ENCODE peak calls at places on chromosomes 3 and 15, in ten cellular contexts. C is fibroblast of lung, U is IMR-90, F is ovary, M is prostate gland, V is MG63, K is tibial artery, L is lung, O is thoracic aorta, N is Karpas-422. S is an unnamed sample.

GRCh38 chr3:169668081-169668956 is 4.8 kb upstream of the MECOM start:
- DNase-seq in F (no peak), M (peak; percentile 38), L (no peak), N (no peak), O (no peak), U (peak; percentile 18), V (peak; percentile 51), K (no peak), C (peak; percentile 53), S (peak; percentile 53)

GRCh38 chr3:134325106-134325705 is 49.0 kb downstream of the AMOTL2 start:
- DNase-seq in K (no peak), O (no peak), M (no peak), N (no peak), C (no peak), V (no peak), U (no peak), L (no peak), F (no peak), S (no peak)

GRCh38 chr3:126548556-126549466 is 9.9 kb downstream of the C3orf22 start:
- DNase-seq in C (no peak), O (no peak), M (no peak), N (no peak), V (no peak), U (no peak), L (no peak), K (peak; percentile 44), F (no peak), S (no peak)

GRCh38 chr3:98109789-98110188 is 20.7 kb upstream of the OR5H1 start:
- DNase-seq in F (no peak), U (no peak), K (no peak), N (no peak), O (no peak), C (no peak), M (no peak), V (no peak), L (no peak), S (no peak)

GRCh38 chr15:54026891-54027290 is 48.6 kb downstream of the UNC13C start:
- DNase-seq in C (no peak), U (no peak), V (no peak), F (no peak), M (no peak), L (no peak), N (no peak), O (no peak), K (no peak), S (peak; percentile 11)

GRCh38 chr15:58724471-58724870 is 25.0 kb downstream of the ADAM10 start:
- DNase-seq in C (peak; percentile 26), N (peak; percentile 84), M (no peak), U (peak; percentile 79), K (no peak), L (no peak), O (no peak), F (no peak), V (no peak), S (no peak)

GRCh38 chr15:57388199-57388863 is 12.0 kb downstream of the CGNL1 start:
- DNase-seq in V (no peak), U (no peak), L (no peak), C (no peak), O (no peak), N (no peak), F (no peak), K (no peak), M (no peak), S (no peak)

GRCh38 chr3:24042174-24042878 is 97.2 kb downstream of the NR1D2 start:
- DNase-seq in N (no peak), U (peak; percentile 58), V (no peak), K (no peak), O (no peak), M (peak; percentile 42), F (no peak), C (peak; percentile 80), L (no peak), S (no peak)

GRCh38 chr3:150763841-150764483 is 993 bp upstream of the SIAH2 start:
- DNase-seq in N (peak; percentile 79), F (peak; percentile 66), L (peak; percentile 69), C (peak; percentile 65), U (peak; percentile 54), K (peak; percentile 88), V (peak; percentile 80), M (peak; percentile 67), O (peak; percentile 27), S (peak; percentile 39)

GRCh38 chr3:150764607-150765366 is 1.8 kb upstream of the SIAH2 start:
- DNase-seq in M (no peak), L (no peak), N (peak; percentile 82), V (no peak), U (no peak), F (no peak), O (no peak), K (no peak), C (no peak), S (no peak)

GRCh38 chr3:150766742-150767141 is 3.8 kb upstream of the SIAH2 start:
- DNase-seq in O (no peak), C (no peak), N (no peak), V (no peak), M (no peak), K (no peak), F (no peak), L (no peak), U (no peak), S (no peak)

GRCh38 chr3:150763122-150763840 is at the start of gene SIAH2:
- DNase-seq in O (peak; percentile 70), K (peak; percentile 96), N (peak; percentile 97), L (peak; percentile 94), U (peak; percentile 93), C (peak; percentile 95), V (peak; percentile 97), F (peak; percentile 91), M (peak; percentile 94), S (peak; percentile 92)

GRCh38 chr3:150765949-150766720 is 3.2 kb upstream of the SIAH2 start:
- DNase-seq in N (peak; percentile 98), K (no peak), M (no peak), F (no peak), U (peak; percentile 78), V (no peak), C (no peak), L (no peak), O (no peak), S (peak; percentile 69)
- H3K27me3 ChIP-seq in N (no peaks in the 10 kb centered on the region), K (no peaks in the 10 kb centered on the region), M (no peaks in the 10 kb centered on the region), F (no peaks in the 10 kb centered on the region), U (no peaks in the 10 kb centered on the region), V (no peaks in the 10 kb centered on the region), C (no peaks in the 10 kb centered on the region), L (no peaks in the 10 kb centered on the region), O (no peaks in the 10 kb centered on the region), S (no peaks in the 10 kb centered on the region)

GRCh38 chr15:28178290-28178689 is 79.2 kb upstream of the OCA2 start:
- DNase-seq in O (no peak), L (no peak), U (no peak), C (no peak), K (no peak), M (no peak), F (no peak), N (no peak), V (no peak), S (no peak)
- H3K36me3 ChIP-seq in O (peaks cover 9% of the 10 kb centered on the region), L (peaks cover 32% of the 10 kb centered on the region), U (peaks cover 25% of the 10 kb centered on the region), C (peaks cover 6% of the 10 kb centered on the region), K (peaks cover 37% of the 10 kb centered on the region), M (no peaks in the 10 kb centered on the region), F (no peaks in the 10 kb centered on the region), N (peaks cover 16% of the 10 kb centered on the region), V (peaks cover 12% of the 10 kb centered on the region), S (peaks cover 4% of the 10 kb centered on the region)

GRCh38 chr3:59444293-59444671 is 394.5 kb upstream of the CFAP20DC start:
- DNase-seq in V (no peak), M (no peak), K (no peak), N (no peak), C (no peak), O (no peak), U (no peak), L (no peak), F (no peak), S (no peak)

GRCh38 chr3:59451041-59451763 is 401.4 kb upstream of the CFAP20DC start:
- DNase-seq in O (no peak), U (no peak), K (no peak), M (no peak), N (no peak), V (no peak), F (no peak), L (peak; percentile 34), C (no peak), S (peak; percentile 89)

GRCh38 chr3:59443618-59444292 is 393.9 kb upstream of the CFAP20DC start:
- DNase-seq in L (no peak), O (no peak), U (no peak), M (no peak), F (no peak), C (no peak), N (no peak), K (no peak), V (no peak), S (no peak)

GRCh38 chr3:59444676-59445075 is 394.9 kb upstream of the CFAP20DC start:
- DNase-seq in L (no peak), U (no peak), M (no peak), F (no peak), V (no peak), N (no peak), C (no peak), K (no peak), O (no peak), S (no peak)

DNA sequence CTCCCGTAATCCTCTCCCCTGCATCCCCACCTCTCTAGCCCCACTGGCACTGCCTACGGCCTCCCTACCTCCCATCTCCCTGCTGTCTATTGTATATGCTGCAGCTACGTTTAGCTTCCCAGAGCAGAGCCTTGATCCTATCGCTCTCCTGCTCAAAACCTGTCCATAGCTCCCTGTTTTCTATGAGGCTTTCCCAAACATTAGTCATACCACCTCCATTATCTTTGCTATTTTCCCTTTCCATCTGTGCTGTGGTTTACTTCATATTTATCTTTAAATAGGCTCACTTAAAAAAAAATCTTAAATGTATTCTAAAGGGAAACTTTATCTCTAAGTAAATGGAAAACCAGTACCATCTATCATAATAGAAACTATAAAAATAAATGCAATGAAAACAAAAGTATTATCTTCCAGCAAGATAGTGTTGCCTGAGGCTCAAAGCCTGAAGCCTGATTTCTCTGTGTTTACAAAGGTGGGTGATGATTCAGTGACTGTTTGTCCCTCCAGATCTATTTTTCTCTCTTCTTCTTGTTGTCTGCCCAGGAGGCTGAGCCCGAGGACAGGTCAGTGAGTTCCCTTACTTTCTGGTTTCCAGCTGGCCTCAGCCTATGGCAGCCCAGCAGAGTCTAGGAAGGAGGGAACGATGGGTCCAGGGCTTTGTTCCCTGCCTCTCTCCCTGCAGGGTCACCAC is 397.1 kb upstream of the CFAP20DC start:
- DNase-seq in C (no peak), F (no peak), M (no peak), N (no peak), O (no peak), U (no peak), K (no peak), V (no peak), L (no peak), S (peak; percentile 28)
- H3K27me3 ChIP-seq in C (no peaks in the 10 kb centered on the region), F (no peaks in the 10 kb centered on the region), M (no peaks in the 10 kb centered on the region), N (no peaks in the 10 kb centered on the region), O (no peaks in the 10 kb centered on the region), U (no peaks in the 10 kb centered on the region), K (no peaks in the 10 kb centered on the region), V (no peaks in the 10 kb centered on the region), L (no peaks in the 10 kb centered on the region), S (no peaks in the 10 kb centered on the region)

DNA sequence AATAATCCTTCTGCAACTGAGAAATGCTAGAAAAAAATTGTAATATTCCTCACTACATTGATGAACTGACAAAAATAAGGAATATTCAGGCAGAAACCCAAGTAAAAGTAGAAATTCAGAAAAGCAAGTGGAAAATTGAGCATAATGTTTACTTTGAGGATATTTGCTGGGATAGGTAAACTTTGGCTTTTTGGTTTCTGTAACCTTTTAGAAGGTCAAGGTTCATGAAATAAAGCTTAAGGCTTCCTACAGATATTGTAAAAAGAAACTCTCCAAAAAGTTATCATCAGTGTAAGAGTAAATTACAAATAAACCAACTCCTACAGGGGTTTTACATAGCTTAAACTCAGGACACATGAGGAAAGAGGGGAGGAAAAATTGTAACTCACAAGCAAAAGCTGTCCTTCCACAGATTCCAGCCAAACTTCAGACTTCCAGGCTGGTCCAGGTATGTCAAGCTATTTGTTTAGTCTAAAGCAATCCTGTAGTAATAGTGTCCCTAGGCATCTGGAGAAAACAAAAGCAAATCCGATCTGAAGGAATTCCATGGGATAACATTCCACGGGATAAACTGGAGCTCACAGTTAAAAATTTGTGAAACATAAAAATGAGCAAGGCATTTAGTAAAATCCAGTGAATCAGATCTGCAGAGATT is 21.1 kb downstream of the C3orf70 start:
- DNase-seq in U (no peak), M (no peak), V (no peak), O (no peak), F (no peak), K (no peak), L (no peak), N (no peak), C (no peak), S (no peak)
- H3K36me3 ChIP-seq in U (no peaks in the 10 kb centered on the region), M (no peaks in the 10 kb centered on the region), V (no peaks in the 10 kb centered on the region), O (no peaks in the 10 kb centered on the region), F (no peaks in the 10 kb centered on the region), K (no peaks in the 10 kb centered on the region), L (no peaks in the 10 kb centered on the region), N (no peaks in the 10 kb centered on the region), C (no peaks in the 10 kb centered on the region), S (no peaks in the 10 kb centered on the region)